ENCODE peak calls at places on chromosomes 16 and 17, in four cellular contexts. W is heart left ventricle, A is coronary artery, Y is AG10803. F is an unnamed sample.

GRCh38 chr17:57211010-57211411 is 45.3 kb upstream of the MSI2 start:
- DNase-seq in W (no peak), A (no peak), Y (no peak), F (peak)

GRCh38 chr17:78499715-78500540 is 77.3 kb downstream of the DNAH17 start:
- DNase-seq in W (no peak), A (no peak), Y (no peak), F (no peak)

GRCh38 chr17:65750166-65750565 is 188.7 kb upstream of the AXIN2 start:
- DNase-seq in W (no peak), A (no peak), Y (no peak), F (no peak)

GRCh38 chr17:27256225-27257030 is 37.5 kb upstream of the WSB1 start:
- DNase-seq in W (no peak), A (no peak), Y (peak), F (peak)

GRCh38 chr17:30449480-30449879 is 27.7 kb upstream of the GOSR1 start:
- DNase-seq in W (peak), A (no peak), Y (peak), F (peak)

GRCh38 chr16:69302301-69302700 is 8.8 kb upstream of the VPS4A start:
- DNase-seq in W (peak), A (no peak), Y (no peak), F (no peak)

GRCh38 chr17:8776861-8777260 is 18.5 kb upstream of the SPDYE4 start:
- DNase-seq in W (no peak), A (no peak), Y (no peak), F (no peak)

GRCh38 chr17:49928126-49928800 is 40.7 kb upstream of the DLX4 start:
- DNase-seq in W (no peak), A (no peak), Y (peak), F (no peak)

GRCh38 chr17:50330151-50330753 is 15.7 kb upstream of the XYLT2 start:
- DNase-seq in W (no peak), A (no peak), Y (no peak), F (no peak)

GRCh38 chr17:68199837-68200688 is 47.8 kb upstream of the AMZ2 start:
- DNase-seq in W (no peak), A (no peak), Y (no peak), F (peak)

GRCh38 chr16:85709766-85710423 is 21.1 kb upstream of the GINS2 start:
- DNase-seq in W (no peak), A (no peak), Y (no peak), F (no peak)

GRCh38 chr16:85350973-85351372 is 238.7 kb upstream of the CIBAR2 start:
- DNase-seq in W (peak), A (peak), Y (peak), F (peak)

GRCh38 chr17:67673006-67673405 is 44.7 kb upstream of the NOL11 start:
- DNase-seq in W (no peak), A (no peak), Y (no peak), F (no peak)

GRCh38 chr17:7883781-7884386 is 4.7 kb upstream of the CHD3 start:
- DNase-seq in W (no peak), A (peak), Y (peak), F (peak)

GRCh38 chr17:73625006-73625405 is 19.2 kb downstream of the SDK2 start:
- DNase-seq in W (no peak), A (no peak), Y (no peak), F (no peak)

GRCh38 chr17:58728831-58729230 is 26.8 kb upstream of the PPM1E start:
- DNase-seq in W (no peak), A (no peak), Y (peak), F (no peak)

GRCh38 chr17:62405451-62405850 is 18.2 kb upstream of the METTL2A start:
- DNase-seq in W (no peak), A (no peak), Y (no peak), F (no peak)

GRCh38 chr16:27323781-27324561 is 10.2 kb downstream of the IL4R start:
- DNase-seq in W (no peak), A (no peak), Y (no peak), F (no peak)

GRCh38 chr17:40019140-40019991 is 4.1 kb downstream of the CSF3 start:
- DNase-seq in W (no peak), A (no peak), Y (peak), F (peak)

GRCh38 chr17:40025991-40026815 is 11.0 kb downstream of the CSF3 start:
- DNase-seq in W (no peak), A (no peak), Y (no peak), F (no peak)

GRCh38 chr16:53558665-53559064 is 55.7 kb upstream of the AKTIP start:
- DNase-seq in W (no peak), A (no peak), Y (no peak), F (no peak)

GRCh38 chr16:46743232-46743719 is 4.9 kb downstream of the MYLK3 start:
- DNase-seq in W (no peak), A (peak), Y (peak), F (peak)

GRCh38 chr16:87199901-87200300 is 117.3 kb downstream of the C16orf95 start:
- DNase-seq in W (no peak), A (no peak), Y (no peak), F (no peak)

GRCh38 chr16:77993586-77993985 is 28.8 kb upstream of the CLEC3A start:
- DNase-seq in W (no peak), A (no peak), Y (peak), F (no peak)

GRCh38 chr17:58156839-58157803 is 8.9 kb downstream of the OR4D1 start:
- DNase-seq in W (peak), A (no peak), Y (no peak), F (peak)

GRCh38 chr17:42202159-42202558 is 7.9 kb upstream of the GHDC start:
- DNase-seq in W (no peak), A (no peak), Y (no peak), F (no peak)

GRCh38 chr17:42198897-42199296 is 4.6 kb upstream of the GHDC start:
- DNase-seq in W (no peak), A (no peak), Y (no peak), F (no peak)

GRCh38 chr17:42199411-42200011 is 5.2 kb upstream of the GHDC start:
- DNase-seq in W (no peak), A (no peak), Y (no peak), F (no peak)

GRCh38 chr17:42201155-42201772 is 7.0 kb upstream of the GHDC start:
- DNase-seq in W (no peak), A (no peak), Y (no peak), F (peak)

GRCh38 chr17:42200702-42201101 is 6.4 kb upstream of the GHDC start:
- DNase-seq in W (peak), A (no peak), Y (peak), F (peak)
- H3K4me3 ChIP-seq in W (no peak), A (no peak), Y (no peak), F (no peak)

GRCh38 chr17:75289122-75289831 is at the start of gene SLC25A19:
- DNase-seq in W (peak), A (peak), Y (peak), F (peak)
- TF ChIP-seq CTCF in W (no peak), A (no peak), Y (peak), F (no peak)

GRCh38 chr17:38419508-38419981 is 8.7 kb upstream of the ARHGAP23 start:
- DNase-seq in W (no peak), A (no peak), Y (no peak), F (no peak)
- H3K4me3 ChIP-seq in W (no peak), A (peak), Y (no peak), F (no peak)

GRCh38 chr17:9890124-9890523 is 14.9 kb downstream of the RCVRN start:
- DNase-seq in W (no peak), A (no peak), Y (no peak), F (peak)
- TF ChIP-seq CTCF in W (peak), A (no peak), Y (peak), F (no peak)

GRCh38 chr17:42819939-42820535 is 4.0 kb downstream of the BECN1 start:
- DNase-seq in W (peak), A (peak), Y (peak), F (peak)

GRCh38 chr17:42818379-42818778 is 5.7 kb downstream of the BECN1 start:
- DNase-seq in W (no peak), A (peak), Y (peak), F (peak)

GRCh38 chr17:42817866-42818265 is 6.2 kb downstream of the BECN1 start:
- DNase-seq in W (no peak), A (peak), Y (peak), F (no peak)

DNA sequence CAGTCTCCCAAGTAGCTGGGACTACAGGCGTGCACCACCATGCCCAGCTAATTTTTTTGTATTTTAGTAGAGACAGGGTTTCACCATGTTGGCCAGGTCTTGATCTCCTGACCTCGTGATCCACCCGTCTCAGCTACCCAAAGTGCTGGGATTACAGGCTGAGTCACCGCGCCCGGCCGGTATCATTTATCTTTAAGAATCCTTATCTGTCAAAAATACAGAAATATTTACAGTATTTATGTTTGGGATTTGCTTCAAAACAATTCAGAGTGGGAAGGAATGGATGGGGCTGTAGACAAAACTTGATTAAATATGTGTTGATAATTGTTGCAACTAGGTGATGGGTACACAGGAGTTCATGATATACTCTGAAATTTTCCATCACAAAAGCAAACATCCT is 2.9 kb downstream of the BECN1 start:
- DNase-seq in W (no peak), A (peak), Y (no peak), F (no peak)
- H3K4me3 ChIP-seq in W (no peak), A (no peak), Y (no peak), F (no peak)

F was measured in cardiac fibroblast.